ENCODE peak calls at places on chromosomes 11 and 22, in six cellular contexts. One of them, this sample, is unnamed.

GRCh38 chr11:41175304-41175972 is 284.0 kb downstream of the LRRC4C start:
- DNase-seq in activated CD8-positive, alpha-beta memory T cell treated with anti-CD3 and anti-CD28 coated beads for 4 hours: no peak
- DNase-seq in neural progenitor cell: peak
- DNase-seq in GM12865: peak
- DNase-seq in fibroblast of the aortic adventitia: no peak
- DNase-seq in stimulated activated CD8-positive, alpha-beta memory T cell treated with anti-CD3 and anti-CD28 coated beads, Interleukin-15, amount 100 ng/mL, for 1 hour: no peak
- DNase-seq in this sample: no peak

GRCh38 chr11:46367244-46367915 is 14.1 kb upstream of the MDK start:
- DNase-seq in activated CD8-positive, alpha-beta memory T cell treated with anti-CD3 and anti-CD28 coated beads for 4 hours: peak
- DNase-seq in neural progenitor cell: peak
- DNase-seq in GM12865: peak
- DNase-seq in fibroblast of the aortic adventitia: peak
- DNase-seq in stimulated activated CD8-positive, alpha-beta memory T cell treated with anti-CD3 and anti-CD28 coated beads, Interleukin-15, amount 100 ng/mL, for 1 hour: peak
- DNase-seq in this sample: peak

GRCh38 chr11:40338739-40339138 is 1120.7 kb downstream of the LRRC4C start:
- DNase-seq in activated CD8-positive, alpha-beta memory T cell treated with anti-CD3 and anti-CD28 coated beads for 4 hours: no peak
- DNase-seq in neural progenitor cell: no peak
- DNase-seq in GM12865: no peak
- DNase-seq in fibroblast of the aortic adventitia: peak
- DNase-seq in stimulated activated CD8-positive, alpha-beta memory T cell treated with anti-CD3 and anti-CD28 coated beads, Interleukin-15, amount 100 ng/mL, for 1 hour: no peak
- DNase-seq in this sample: no peak

GRCh38 chr11:90254065-90254464 is 31.2 kb upstream of the CHORDC1 start:
- DNase-seq in activated CD8-positive, alpha-beta memory T cell treated with anti-CD3 and anti-CD28 coated beads for 4 hours: no peak
- DNase-seq in neural progenitor cell: no peak
- DNase-seq in GM12865: no peak
- DNase-seq in fibroblast of the aortic adventitia: no peak
- DNase-seq in stimulated activated CD8-positive, alpha-beta memory T cell treated with anti-CD3 and anti-CD28 coated beads, Interleukin-15, amount 100 ng/mL, for 1 hour: no peak
- DNase-seq in this sample: no peak

GRCh38 chr11:6297831-6298230 is 22.5 kb downstream of the CAVIN3 start:
- DNase-seq in activated CD8-positive, alpha-beta memory T cell treated with anti-CD3 and anti-CD28 coated beads for 4 hours: no peak
- DNase-seq in neural progenitor cell: no peak
- DNase-seq in GM12865: no peak
- DNase-seq in fibroblast of the aortic adventitia: peak
- DNase-seq in stimulated activated CD8-positive, alpha-beta memory T cell treated with anti-CD3 and anti-CD28 coated beads, Interleukin-15, amount 100 ng/mL, for 1 hour: no peak
- DNase-seq in this sample: peak

GRCh38 chr22:38700789-38701628 is at the start of gene JOSD1:
- DNase-seq in activated CD8-positive, alpha-beta memory T cell treated with anti-CD3 and anti-CD28 coated beads for 4 hours: peak
- DNase-seq in neural progenitor cell: peak
- DNase-seq in GM12865: peak
- DNase-seq in fibroblast of the aortic adventitia: peak
- DNase-seq in stimulated activated CD8-positive, alpha-beta memory T cell treated with anti-CD3 and anti-CD28 coated beads, Interleukin-15, amount 100 ng/mL, for 1 hour: peak
- DNase-seq in this sample: peak

GRCh38 chr11:45045692-45046471 is 95.2 kb upstream of the TP53I11 start:
- DNase-seq in activated CD8-positive, alpha-beta memory T cell treated with anti-CD3 and anti-CD28 coated beads for 4 hours: no peak
- DNase-seq in neural progenitor cell: no peak
- DNase-seq in GM12865: no peak
- DNase-seq in fibroblast of the aortic adventitia: peak
- DNase-seq in stimulated activated CD8-positive, alpha-beta memory T cell treated with anti-CD3 and anti-CD28 coated beads, Interleukin-15, amount 100 ng/mL, for 1 hour: no peak
- DNase-seq in this sample: no peak

GRCh38 chr11:44622721-44623258 is 57.3 kb downstream of the CD82 start:
- DNase-seq in activated CD8-positive, alpha-beta memory T cell treated with anti-CD3 and anti-CD28 coated beads for 4 hours: no peak
- DNase-seq in neural progenitor cell: no peak
- DNase-seq in GM12865: no peak
- DNase-seq in fibroblast of the aortic adventitia: no peak
- DNase-seq in stimulated activated CD8-positive, alpha-beta memory T cell treated with anti-CD3 and anti-CD28 coated beads, Interleukin-15, amount 100 ng/mL, for 1 hour: no peak
- DNase-seq in this sample: no peak

GRCh38 chr22:40603088-40603605 is 33.4 kb downstream of the MRTFA start:
- DNase-seq in activated CD8-positive, alpha-beta memory T cell treated with anti-CD3 and anti-CD28 coated beads for 4 hours: no peak
- DNase-seq in neural progenitor cell: no peak
- DNase-seq in GM12865: no peak
- DNase-seq in fibroblast of the aortic adventitia: peak
- DNase-seq in stimulated activated CD8-positive, alpha-beta memory T cell treated with anti-CD3 and anti-CD28 coated beads, Interleukin-15, amount 100 ng/mL, for 1 hour: no peak
- DNase-seq in this sample: no peak

GRCh38 chr22:40487663-40488249 is 117.4 kb downstream of the SGSM3 start:
- DNase-seq in activated CD8-positive, alpha-beta memory T cell treated with anti-CD3 and anti-CD28 coated beads for 4 hours: no peak
- DNase-seq in neural progenitor cell: no peak
- DNase-seq in GM12865: peak
- DNase-seq in fibroblast of the aortic adventitia: peak
- DNase-seq in stimulated activated CD8-positive, alpha-beta memory T cell treated with anti-CD3 and anti-CD28 coated beads, Interleukin-15, amount 100 ng/mL, for 1 hour: no peak
- DNase-seq in this sample: peak

GRCh38 chr22:47354668-47355387 is 592.4 kb downstream of the TBC1D22A start:
- DNase-seq in activated CD8-positive, alpha-beta memory T cell treated with anti-CD3 and anti-CD28 coated beads for 4 hours: no peak
- DNase-seq in neural progenitor cell: no peak
- DNase-seq in GM12865: no peak
- DNase-seq in fibroblast of the aortic adventitia: no peak
- DNase-seq in stimulated activated CD8-positive, alpha-beta memory T cell treated with anti-CD3 and anti-CD28 coated beads, Interleukin-15, amount 100 ng/mL, for 1 hour: no peak
- DNase-seq in this sample: no peak

GRCh38 chr11:122069946-122070345 is 46.1 kb downstream of the BLID start:
- DNase-seq in activated CD8-positive, alpha-beta memory T cell treated with anti-CD3 and anti-CD28 coated beads for 4 hours: no peak
- DNase-seq in neural progenitor cell: peak
- DNase-seq in GM12865: peak
- DNase-seq in fibroblast of the aortic adventitia: peak
- DNase-seq in stimulated activated CD8-positive, alpha-beta memory T cell treated with anti-CD3 and anti-CD28 coated beads, Interleukin-15, amount 100 ng/mL, for 1 hour: no peak
- DNase-seq in this sample: peak

GRCh38 chr22:41092847-41093371 is 517 bp downstream of the EP300 start:
- DNase-seq in activated CD8-positive, alpha-beta memory T cell treated with anti-CD3 and anti-CD28 coated beads for 4 hours: no peak
- DNase-seq in neural progenitor cell: peak
- DNase-seq in GM12865: peak
- DNase-seq in fibroblast of the aortic adventitia: peak
- DNase-seq in stimulated activated CD8-positive, alpha-beta memory T cell treated with anti-CD3 and anti-CD28 coated beads, Interleukin-15, amount 100 ng/mL, for 1 hour: no peak
- DNase-seq in this sample: peak